ENCODE peak calls at places on chromosomes 7 and 10, in six cellular contexts. Y, R, Q, W, B and O are unnamed samples.

GRCh38 chr10:43260911-43261577 is 5.8 kb downstream of the RASGEF1A start:
- DNase-seq in B (peak), R (no peak), W (no peak), Y (no peak), Q (no peak), O (no peak)

GRCh38 chr7:6123843-6124242 is 92.7 kb downstream of the ANKRD61 start:
- DNase-seq in B (no peak), Y (no peak), R (no peak), W (no peak), Q (no peak), O (no peak)

GRCh38 chr7:157907091-157907490 is 570.3 kb downstream of the DNAJB6 start:
- DNase-seq in Q (no peak), R (no peak), B (no peak), Y (no peak), W (no peak), O (no peak)

GRCh38 chr7:54823776-54824175 is 64.8 kb upstream of the SEC61G start:
- DNase-seq in R (no peak), Q (no peak), B (no peak), W (no peak), Y (no peak), O (no peak)

GRCh38 chr10:130040817-130041330 is 69.8 kb downstream of the C10orf143 start:
- DNase-seq in Y (no peak), W (no peak), Q (no peak), R (no peak), B (no peak), O (no peak)

GRCh38 chr7:91852263-91852741 is 28.2 kb downstream of the MTERF1 start:
- DNase-seq in W (peak), Q (no peak), B (peak), R (no peak), Y (no peak), O (no peak)

GRCh38 chr10:23399701-23400144 is 39.2 kb upstream of the OTUD1 start:
- DNase-seq in Y (no peak), W (peak), Q (no peak), R (no peak), B (no peak), O (no peak)

GRCh38 chr10:125839176-125839575 is 15.8 kb downstream of the BCCIP start:
- DNase-seq in Q (no peak), B (no peak), R (no peak), Y (no peak), W (no peak), O (no peak)

GRCh38 chr10:55629792-55630490 is 731.1 kb downstream of the ZWINT start:
- DNase-seq in R (no peak), Q (no peak), Y (no peak), W (peak), B (no peak), O (no peak)

GRCh38 chr10:84194424-84195043 is at the start of gene CDHR1:
- DNase-seq in Y (peak), B (peak), R (no peak), W (no peak), Q (no peak), O (peak)

GRCh38 chr10:21369697-21370096 is 155.8 kb downstream of the SKIDA1 start:
- DNase-seq in R (no peak), B (no peak), Y (no peak), W (no peak), Q (no peak), O (no peak)

GRCh38 chr10:118110750-118111149 is 64.0 kb upstream of the RAB11FIP2 start:
- DNase-seq in Q (no peak), Y (no peak), R (no peak), B (no peak), W (no peak), O (no peak)

GRCh38 chr10:17645591-17646345 is 1.8 kb downstream of the STAM start:
- DNase-seq in Q (no peak), R (no peak), W (peak), Y (no peak), B (no peak), O (no peak)

GRCh38 chr7:67618569-67619543 is 622.2 kb downstream of the TYW1 start:
- DNase-seq in R (no peak), Y (no peak), Q (peak), W (no peak), B (no peak), O (no peak)

GRCh38 chr10:34795334-34795733 is 19.8 kb downstream of the PARD3 start:
- DNase-seq in Y (no peak), W (no peak), B (no peak), Q (no peak), R (no peak), O (no peak)

GRCh38 chr10:130109796-130110235 is 814 bp downstream of the C10orf143 start:
- DNase-seq in R (peak), W (peak), Y (no peak), B (peak), Q (peak), O (no peak)

GRCh38 chr7:15621468-15621867 is 59.7 kb upstream of the AGMO start:
- DNase-seq in R (no peak), Q (no peak), W (no peak), B (no peak), Y (no peak), O (no peak)

GRCh38 chr7:121697731-121698396 is 175.1 kb upstream of the PTPRZ1 start:
- DNase-seq in Q (no peak), B (no peak), R (no peak), W (no peak), Y (no peak), O (no peak)

GRCh38 chr10:126564297-126564888 is 106.1 kb downstream of the C10orf90 start:
- DNase-seq in Y (no peak), B (no peak), Q (no peak), R (no peak), W (no peak), O (no peak)

GRCh38 chr10:106910666-106911065 is 253.8 kb downstream of the SORCS1 start:
- DNase-seq in Y (no peak), W (no peak), B (no peak), Q (no peak), R (no peak), O (no peak)

GRCh38 chr10:79299397-79300370 is 47.6 kb upstream of the PPIF start:
- DNase-seq in W (no peak), Q (no peak), R (no peak), B (no peak), Y (no peak), O (no peak)

GRCh38 chr10:110209399-110209925 is 2.1 kb downstream of the MXI1 start:
- DNase-seq in R (no peak), W (no peak), B (peak), Q (no peak), Y (no peak), O (no peak)
- TF ChIP-seq POLR2AphosphoS5 in R (no peak), W (peak), B (no peak), Q (no peak), Y (no peak), O (no peak)

DNA sequence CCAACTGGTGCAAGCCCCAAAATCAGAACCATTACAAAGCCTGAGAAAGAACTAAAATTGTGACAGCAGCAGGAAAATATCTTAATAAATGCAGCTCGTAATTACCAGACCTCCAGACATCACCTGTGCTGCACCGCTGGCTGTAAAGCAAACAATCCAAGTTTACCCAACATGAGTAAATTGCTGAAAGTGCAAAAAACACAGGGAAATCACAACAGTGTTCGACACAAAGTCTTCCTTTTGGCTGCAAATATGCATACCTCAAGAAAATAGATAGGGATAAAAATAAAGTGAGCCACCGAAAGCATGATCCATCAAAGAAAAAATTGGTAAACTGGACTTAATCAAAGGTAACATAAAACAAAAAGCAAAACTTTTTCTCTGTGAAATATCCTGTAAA is 101.7 kb downstream of the SLC16A9 start:
- DNase-seq in Y (no peak), W (no peak), Q (no peak), B (no peak), R (no peak), O (no peak)
- TF ChIP-seq TAF1 in Y (no peak), W (no peak), Q (no peak), B (no peak), R (no peak), O (no peak)

GRCh38 chr10:7479861-7480598 is 69.2 kb upstream of the SFMBT2 start:
- DNase-seq in B (no peak), W (no peak), R (no peak), Q (no peak), Y (no peak), O (no peak)
- TF ChIP-seq POLR2A in B (no peak), W (no peak), R (no peak), Q (no peak), Y (no peak), O (no peak)

DNA sequence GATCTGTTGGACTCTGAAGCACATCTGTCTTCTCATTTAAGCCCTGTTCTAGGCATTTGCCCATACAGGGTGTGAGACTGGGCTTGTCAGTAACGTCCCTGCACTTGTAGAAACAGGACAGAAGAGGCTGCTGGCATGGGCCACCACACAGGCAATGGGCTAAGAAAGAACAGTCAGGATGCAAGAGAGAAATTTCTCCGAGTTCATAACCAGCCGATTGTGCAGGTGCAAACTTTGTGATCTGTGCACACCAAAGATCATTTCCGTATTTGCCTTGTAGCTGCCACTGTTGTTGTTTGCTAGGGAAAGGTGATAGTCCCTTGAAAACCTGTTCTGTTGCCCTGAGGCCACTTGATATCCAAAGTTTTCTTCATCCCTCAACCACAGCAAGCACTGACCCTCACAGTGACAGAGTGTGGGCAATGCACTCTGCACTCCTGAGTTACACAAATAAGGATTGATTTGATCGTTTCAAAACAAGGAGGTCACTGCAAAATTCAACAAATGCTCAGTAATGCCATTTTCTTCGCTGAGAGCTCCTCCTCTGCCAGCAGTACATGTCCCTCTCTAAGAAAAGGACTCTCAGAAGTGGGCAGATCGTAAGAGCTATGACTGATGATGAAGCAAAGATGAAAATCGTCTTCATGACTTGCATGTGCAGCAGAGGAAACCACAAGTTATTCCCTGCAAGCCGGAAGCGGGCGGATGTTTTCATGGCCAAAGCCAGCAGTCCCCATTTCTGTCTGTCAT is 20.2 kb downstream of the KLF6 start:
- DNase-seq in W (no peak), B (peak), Y (no peak), Q (no peak), R (no peak), O (no peak)
- TF ChIP-seq POLR2AphosphoS5 in W (no peak), B (no peak), Y (no peak), Q (no peak), R (no peak), O (no peak)

GRCh38 chr7:139915301-139915863 is 86.3 kb downstream of the TBXAS1 start:
- DNase-seq in B (no peak), R (no peak), W (no peak), Q (no peak), Y (no peak), O (no peak)
- TF ChIP-seq TAF1 in B (no peak), R (no peak), W (no peak), Q (no peak), Y (no peak), O (no peak)

DNA sequence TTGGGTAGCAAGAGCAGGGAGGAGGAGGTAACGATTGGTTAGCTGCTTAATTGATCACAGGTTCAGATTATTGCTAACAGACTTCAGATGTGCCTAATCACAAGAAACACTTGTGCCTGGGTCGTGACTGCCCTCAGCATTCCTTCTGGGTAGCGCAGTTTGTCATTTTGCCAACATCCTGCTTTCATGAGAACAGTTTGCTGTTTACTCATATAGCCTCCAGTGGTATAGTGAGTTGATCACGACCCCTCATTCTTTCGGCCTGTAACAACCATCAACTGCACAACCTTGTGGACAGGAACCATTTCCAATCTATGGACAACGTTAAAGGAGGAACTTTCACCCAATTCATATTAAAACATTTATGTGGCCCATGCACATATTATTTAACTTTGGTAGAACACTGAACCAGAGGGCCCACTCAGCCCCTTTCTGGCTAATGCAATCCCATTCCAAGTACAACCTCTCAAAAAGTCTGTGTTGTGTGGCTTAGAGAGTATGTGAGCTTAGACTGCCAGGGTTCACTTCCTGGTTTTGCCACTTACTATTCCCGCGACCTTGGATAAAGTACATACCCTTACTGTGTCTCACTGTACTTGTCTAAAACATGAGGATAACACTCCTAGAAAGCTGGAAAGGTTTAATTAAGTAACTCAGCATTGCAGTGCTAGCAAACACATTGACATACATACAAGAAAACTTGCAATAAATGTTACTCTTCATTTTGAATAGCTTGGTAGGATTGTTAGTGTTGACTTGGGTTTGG is 215.9 kb downstream of the CHCHD3 start:
- DNase-seq in Y (no peak), Q (no peak), B (no peak), R (no peak), W (peak), O (no peak)
- TF ChIP-seq POLR2A in Y (no peak), Q (no peak), B (no peak), R (no peak), W (no peak), O (no peak)

GRCh38 chr10:124145109-124145860 is 51.9 kb upstream of the CHST15 start:
- DNase-seq in Y (no peak), Q (no peak), R (no peak), B (no peak), W (no peak), O (no peak)
- TF ChIP-seq POLR2AphosphoS5 in Y (no peak), Q (no peak), R (no peak), B (no peak), W (no peak), O (no peak)

GRCh38 chr7:155289107-155289506 is 8.6 kb upstream of the INSIG1 start:
- DNase-seq in B (no peak), Q (no peak), W (no peak), R (no peak), Y (no peak), O (no peak)
- TF ChIP-seq TAF1 in B (no peak), Q (no peak), W (no peak), R (no peak), Y (no peak), O (no peak)